ENCODE peak calls at places on chromosomes 1 and 21, in ten cellular contexts. K is HEK293T, J is uterus, V is substantia nigra, P is Calu3, R is endothelial cell, W is glomerular endothelial cell, A is M059J, N is progenitor cell of endocrine pancreas, M is T-helper 2 cell. S is an unnamed sample.

GRCh38 chr1:198128528-198128927 is 28.3 kb upstream of the NEK7 start:
- DNase-seq in K (no peak), J (no peak), V (no peak), P (no peak), R (no peak), W (no peak), A (no peak), N (no peak), M (no peak), S (no peak)

GRCh38 chr21:41947596-41948403 is 6.0 kb downstream of the C2CD2 start:
- DNase-seq in K (no peak), J (no peak), V (peak), P (no peak), R (no peak), W (no peak), A (peak), N (no peak), M (no peak), S (no peak)

GRCh38 chr21:33011462-33011861 is 14.3 kb upstream of the OLIG2 start:
- DNase-seq in K (no peak), J (no peak), V (no peak), P (peak), R (no peak), W (no peak), A (peak), N (no peak), M (no peak), S (peak)

GRCh38 chr1:153929981-153930948 is 7.5 kb upstream of the GATAD2B start:
- DNase-seq in K (no peak), J (no peak), V (no peak), P (no peak), R (no peak), W (no peak), A (no peak), N (no peak), M (no peak), S (no peak)

GRCh38 chr1:201170533-201171062 is 16.3 kb upstream of the TMEM9 start:
- DNase-seq in K (peak), J (peak), V (peak), P (peak), R (peak), W (no peak), A (peak), N (peak), M (peak), S (peak)

GRCh38 chr1:1782399-1783221 is 4.3 kb upstream of the NADK start:
- DNase-seq in K (no peak), J (peak), V (no peak), P (peak), R (no peak), W (no peak), A (peak), N (peak), M (no peak), S (peak)

GRCh38 chr1:172484252-172484651 is 40.4 kb upstream of the PIGC start:
- DNase-seq in K (no peak), J (no peak), V (no peak), P (no peak), R (no peak), W (no peak), A (no peak), N (no peak), M (no peak), S (no peak)

GRCh38 chr21:44918581-44919033 is 2.1 kb downstream of the ITGB2 start:
- DNase-seq in K (no peak), J (no peak), V (no peak), P (no peak), R (no peak), W (no peak), A (no peak), N (no peak), M (no peak), S (no peak)

S was measured in HepG2.